ENCODE peak calls at places on chromosomes 4 and X, in eight cellular contexts. D is right lobe of liver, O is body of pancreas, F is upper lobe of left lung, I is HepG2, T is HCT116, L is gastrocnemius medialis, R is GM12878. Z is an unnamed sample.

GRCh38 chrX:43450355-43450754 is 205.7 kb upstream of the MAOA start:
- ATAC-seq in D (no peak), O (no peak), F (no peak), I (no peak), T (no peak), L (no peak), R (no peak), Z (no peak)

GRCh38 chrX:124358796-124359386 is 12.5 kb downstream of the SH2D1A start:
- ATAC-seq in D (no peak), O (no peak), F (no peak), I (no peak), T (no peak), L (no peak), R (peak), Z (no peak)

GRCh38 chrX:131762802-131763234 is 218.9 kb downstream of the OR13H1 start:
- ATAC-seq in D (no peak), O (no peak), F (no peak), I (no peak), T (no peak), L (no peak), R (peak), Z (peak)

GRCh38 chr4:113673450-113673849 is 88.1 kb downstream of the CAMK2D start:
- ATAC-seq in D (no peak), O (no peak), F (peak), I (peak), T (peak), L (no peak), R (peak), Z (no peak)

GRCh38 chrX:70445197-70445656 is 592 bp downstream of the DLG3 start:
- ATAC-seq in D (no peak), O (no peak), F (no peak), I (no peak), T (no peak), L (no peak), R (no peak), Z (no peak)

GRCh38 chr4:73055241-73055897 is 14.1 kb downstream of the COX18 start:
- ATAC-seq in D (no peak), O (no peak), F (no peak), I (no peak), T (no peak), L (no peak), R (peak), Z (no peak)

GRCh38 chr4:6076391-6076790 is 58.2 kb upstream of the C4orf50 start:
- ATAC-seq in D (no peak), O (no peak), F (no peak), I (peak), T (peak), L (no peak), R (peak), Z (no peak)

GRCh38 chr4:133910165-133910564 is 291.4 kb downstream of the PABPC4L start:
- ATAC-seq in D (no peak), O (no peak), F (no peak), I (no peak), T (no peak), L (no peak), R (no peak), Z (no peak)

GRCh38 chr4:105061136-105061696 is 85.5 kb upstream of the TET2 start:
- ATAC-seq in D (peak), O (peak), F (peak), I (no peak), T (peak), L (peak), R (peak), Z (no peak)

GRCh38 chr4:130738233-130738632 is 1642.3 kb downstream of the C4orf33 start:
- ATAC-seq in D (no peak), O (no peak), F (peak), I (no peak), T (peak), L (no peak), R (no peak), Z (no peak)

GRCh38 chrX:1334854-1335253 is 1.7 kb upstream of the IL3RA start:
- ATAC-seq in D (peak), O (no peak), F (no peak), I (peak), T (no peak), L (no peak), R (no peak), Z (no peak)

GRCh38 chrX:147675819-147676218 is 235.9 kb upstream of the FMR1 start:
- ATAC-seq in D (no peak), O (no peak), F (no peak), I (no peak), T (no peak), L (no peak), R (no peak), Z (no peak)

GRCh38 chr4:165780735-165781134 is 92.3 kb upstream of the TLL1 start:
- ATAC-seq in D (no peak), O (no peak), F (no peak), I (no peak), T (no peak), L (no peak), R (no peak), Z (no peak)

GRCh38 chr4:165779950-165780670 is 92.9 kb upstream of the TLL1 start:
- ATAC-seq in D (no peak), O (peak), F (peak), I (no peak), T (no peak), L (no peak), R (no peak), Z (no peak)

GRCh38 chr4:165785337-165785736 is 87.7 kb upstream of the TLL1 start:
- ATAC-seq in D (no peak), O (no peak), F (no peak), I (no peak), T (no peak), L (no peak), R (no peak), Z (no peak)

GRCh38 chr4:165784672-165785071 is 88.4 kb upstream of the TLL1 start:
- ATAC-seq in D (no peak), O (no peak), F (peak), I (no peak), T (no peak), L (peak), R (no peak), Z (peak)

DNA sequence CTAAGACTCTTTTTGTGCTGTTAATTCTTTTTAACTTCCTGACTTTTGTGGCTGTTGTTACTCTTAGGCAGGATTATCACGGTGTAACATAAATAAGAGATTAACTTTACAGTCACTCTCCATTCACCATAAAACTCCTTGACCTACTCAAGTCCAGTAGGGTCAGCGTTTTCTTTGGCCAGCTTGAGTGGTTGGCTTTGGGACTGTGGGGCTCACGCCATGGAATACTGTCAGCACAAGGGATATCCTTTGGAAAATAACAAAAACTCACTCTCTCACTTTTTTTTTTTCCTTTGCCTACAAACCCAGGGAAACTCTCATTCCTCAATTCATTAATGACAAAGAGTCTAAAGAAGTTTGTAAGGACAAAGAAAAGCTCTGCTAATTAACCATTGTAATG is 89.4 kb upstream of the TLL1 start:
- ATAC-seq in D (no peak), O (no peak), F (no peak), I (no peak), T (no peak), L (no peak), R (no peak), Z (no peak)
- TF ChIP-seq POLR2A in D (no peak), O (no peak), F (no peak), I (no peak), T (no peak), L (no peak), R (no peak), Z (no peak)

GRCh38 chr4:162499478-162499877 is 335.7 kb upstream of the FSTL5 start:
- ATAC-seq in D (peak), O (no peak), F (no peak), I (peak), T (peak), L (no peak), R (peak), Z (no peak)
- TF ChIP-seq CTCF in D (peak), O (no peak), F (no peak), I (no peak), T (peak), L (no peak), R (peak), Z (no peak)

GRCh38 chr4:42397635-42398447 is 553 bp downstream of the SHISA3 start:
- ATAC-seq in D (peak), O (peak), F (peak), I (peak), T (no peak), L (peak), R (peak), Z (peak)
- H3K27ac ChIP-seq in D (no peak), O (no peak), F (no peak), I (no peak), T (no peak), L (no peak), R (no peak), Z (peak)

GRCh38 chrX:153685179-153685536 is 2.6 kb upstream of the SLC6A8 start:
- ATAC-seq in D (no peak), O (no peak), F (no peak), I (peak), T (no peak), L (no peak), R (no peak), Z (no peak)
- TF ChIP-seq POLR2A in D (no peak), O (no peak), F (no peak), I (no peak), T (no peak), L (no peak), R (no peak), Z (no peak)

GRCh38 chr4:76246025-76246424 is 5.5 kb upstream of the FAM47E start:
- ATAC-seq in D (peak), O (no peak), F (no peak), I (peak), T (no peak), L (peak), R (no peak), Z (no peak)
- TF ChIP-seq CTCF in D (peak), O (peak), F (no peak), I (peak), T (no peak), L (no peak), R (no peak), Z (no peak)

GRCh38 chr4:80012291-80012690 is 60.7 kb downstream of the ANTXR2 start:
- ATAC-seq in D (no peak), O (no peak), F (no peak), I (no peak), T (no peak), L (no peak), R (no peak), Z (no peak)
- H3K27ac ChIP-seq in D (no peak), O (no peak), F (no peak), I (no peak), T (no peak), L (no peak), R (no peak), Z (no peak)

GRCh38 chrX:49100704-49101628 is 21.3 kb upstream of the WDR45 start:
- ATAC-seq in D (peak), O (peak), F (peak), I (peak), T (peak), L (peak), R (peak), Z (peak)
- TF ChIP-seq POLR2A in D (peak), O (peak), F (peak), I (peak), T (no peak), L (peak), R (peak), Z (peak)

GRCh38 chr4:89558147-89558546 is 250.5 kb upstream of the GPRIN3 start:
- ATAC-seq in D (no peak), O (no peak), F (no peak), I (no peak), T (peak), L (no peak), R (peak), Z (no peak)
- TF ChIP-seq CTCF in D (no peak), O (no peak), F (no peak), I (peak), T (peak), L (no peak), R (peak), Z (peak)

GRCh38 chr4:145887241-145887964 is 51.2 kb downstream of the ZNF827 start:
- ATAC-seq in D (no peak), O (peak), F (peak), I (no peak), T (no peak), L (peak), R (peak), Z (peak)

GRCh38 chr4:145888393-145888792 is 50.2 kb downstream of the ZNF827 start:
- ATAC-seq in D (no peak), O (no peak), F (no peak), I (no peak), T (peak), L (no peak), R (peak), Z (no peak)

GRCh38 chr4:145885666-145886065 is 53.0 kb downstream of the ZNF827 start:
- ATAC-seq in D (no peak), O (no peak), F (no peak), I (no peak), T (no peak), L (no peak), R (no peak), Z (no peak)

GRCh38 chr4:145884775-145885174 is 53.8 kb downstream of the ZNF827 start:
- ATAC-seq in D (no peak), O (no peak), F (no peak), I (no peak), T (no peak), L (no peak), R (peak), Z (no peak)

DNA sequence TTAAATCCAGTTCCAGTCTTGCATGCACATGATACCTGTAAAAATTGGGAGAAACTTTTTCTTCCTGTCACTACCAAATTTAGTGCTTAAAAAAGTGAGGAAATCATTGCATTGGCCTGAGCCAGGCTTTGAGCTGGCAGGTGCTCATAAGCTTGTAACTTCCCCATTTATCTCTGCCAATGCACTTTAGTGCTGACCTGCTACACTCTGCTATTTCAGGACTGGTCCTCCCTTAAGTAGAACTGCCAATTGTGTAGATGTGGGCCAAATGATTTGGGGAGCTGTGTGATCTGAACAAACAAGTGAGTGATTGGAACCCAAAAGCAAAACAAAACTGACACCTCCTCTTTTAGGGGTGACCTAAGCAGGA is 51.8 kb downstream of the ZNF827 start:
- ATAC-seq in D (no peak), O (no peak), F (peak), I (no peak), T (no peak), L (peak), R (peak), Z (peak)
- H3K27ac ChIP-seq in D (no peak), O (no peak), F (no peak), I (no peak), T (no peak), L (peak), R (peak), Z (peak)